ENCODE peak calls at places on chromosomes 13 and 19, in ten cellular contexts. D, T, I, J, V, P, G, S, U and H are unnamed samples.

GRCh38 chr19:56404705-56405056 is 549 bp downstream of the ZNF583 start:
- DNase-seq in D (no peak), T (no peak), I (no peak), J (no peak), V (no peak), P (no peak), G (no peak), S (no peak), U (no peak), H (no peak)

GRCh38 chr19:3932931-3933810 is at the start of gene NMRK2:
- DNase-seq in D (no peak), T (peak), I (peak), J (no peak), V (no peak), P (no peak), G (no peak), S (no peak), U (peak), H (no peak)

GRCh38 chr19:5934002-5934401 is 19.9 kb downstream of the CAPS start:
- DNase-seq in D (peak), T (no peak), I (no peak), J (no peak), V (no peak), P (no peak), G (no peak), S (no peak), U (no peak), H (no peak)

GRCh38 chr19:32197896-32198882 is 147.2 kb upstream of the ZNF507 start:
- DNase-seq in D (no peak), T (no peak), I (no peak), J (no peak), V (no peak), P (no peak), G (no peak), S (no peak), U (no peak), H (no peak)

GRCh38 chr19:4115050-4115817 is 8.7 kb downstream of the MAP2K2 start:
- DNase-seq in D (no peak), T (no peak), I (no peak), J (no peak), V (no peak), P (peak), G (no peak), S (peak), U (no peak), H (no peak)

GRCh38 chr13:73230714-73231113 is 171.9 kb downstream of the KLF5 start:
- DNase-seq in D (no peak), T (no peak), I (no peak), J (no peak), V (no peak), P (no peak), G (no peak), S (no peak), U (no peak), H (no peak)

GRCh38 chr13:63184693-63185092 is 1769.0 kb upstream of the PCDH20 start:
- DNase-seq in D (peak), T (peak), I (peak), J (no peak), V (peak), P (no peak), G (peak), S (no peak), U (peak), H (peak)

GRCh38 chr13:97000295-97000925 is 6.1 kb upstream of the OXGR1 start:
- DNase-seq in D (peak), T (peak), I (no peak), J (no peak), V (no peak), P (no peak), G (no peak), S (no peak), U (no peak), H (no peak)

GRCh38 chr13:41565221-41565620 is 107.9 kb downstream of the RGCC start:
- DNase-seq in D (peak), T (no peak), I (no peak), J (no peak), V (peak), P (no peak), G (peak), S (no peak), U (no peak), H (peak)

GRCh38 chr19:14383898-14384669 is 2.8 kb downstream of the ADGRE5 start:
- DNase-seq in D (peak), T (no peak), I (no peak), J (peak), V (peak), P (peak), G (no peak), S (no peak), U (no peak), H (no peak)

GRCh38 chr13:103349664-103350063 is 283.4 kb upstream of the SLC10A2 start:
- DNase-seq in D (no peak), T (no peak), I (no peak), J (no peak), V (no peak), P (no peak), G (no peak), S (no peak), U (no peak), H (no peak)

GRCh38 chr13:95485045-95485517 is 67.4 kb upstream of the CLDN10 start:
- DNase-seq in D (peak), T (no peak), I (no peak), J (no peak), V (peak), P (no peak), G (no peak), S (no peak), U (no peak), H (peak)

GRCh38 chr19:46111376-46111775 is 13.1 kb downstream of the IGFL3 start:
- DNase-seq in D (no peak), T (no peak), I (no peak), J (no peak), V (no peak), P (no peak), G (no peak), S (no peak), U (no peak), H (no peak)

GRCh38 chr19:48490980-48491792 is 20.4 kb downstream of the LMTK3 start:
- DNase-seq in D (no peak), T (peak), I (peak), J (peak), V (no peak), P (peak), G (no peak), S (peak), U (no peak), H (no peak)

GRCh38 chr19:19554074-19555023 is 16.3 kb downstream of the CILP2 start:
- DNase-seq in D (peak), T (peak), I (peak), J (peak), V (no peak), P (peak), G (no peak), S (no peak), U (no peak), H (peak)

GRCh38 chr13:20160346-20161274 is at the start of gene GJA3:
- DNase-seq in D (peak), T (peak), I (peak), J (no peak), V (no peak), P (no peak), G (no peak), S (peak), U (no peak), H (no peak)

GRCh38 chr19:31448221-31448657 is 99.0 kb upstream of the TSHZ3 start:
- DNase-seq in D (peak), T (no peak), I (no peak), J (peak), V (peak), P (no peak), G (peak), S (no peak), U (no peak), H (no peak)

GRCh38 chr13:113489549-113490495 is 689 bp downstream of the DCUN1D2 start:
- DNase-seq in D (peak), T (peak), I (no peak), J (peak), V (peak), P (peak), G (no peak), S (no peak), U (no peak), H (no peak)

GRCh38 chr19:14370169-14370998 is 10.9 kb upstream of the ADGRE5 start:
- DNase-seq in D (no peak), T (no peak), I (no peak), J (no peak), V (no peak), P (peak), G (no peak), S (no peak), U (no peak), H (no peak)

GRCh38 chr13:109644069-109644750 is 142.2 kb downstream of the IRS2 start:
- DNase-seq in D (no peak), T (no peak), I (no peak), J (no peak), V (no peak), P (no peak), G (no peak), S (no peak), U (no peak), H (no peak)

GRCh38 chr19:4352701-4353121 is 9.3 kb downstream of the MPND start:
- DNase-seq in D (peak), T (peak), I (peak), J (no peak), V (peak), P (peak), G (no peak), S (peak), U (no peak), H (peak)

GRCh38 chr19:49788857-49789256 is 22.1 kb downstream of the AP2A1 start:
- DNase-seq in D (no peak), T (no peak), I (no peak), J (no peak), V (no peak), P (no peak), G (no peak), S (no peak), U (no peak), H (no peak)

GRCh38 chr19:45186509-45187334 is 8.1 kb downstream of the BLOC1S3 start:
- DNase-seq in D (peak), T (no peak), I (no peak), J (no peak), V (peak), P (no peak), G (no peak), S (no peak), U (no peak), H (no peak)

GRCh38 chr13:51981355-51981754 is 29.9 kb downstream of the ATP7B start:
- DNase-seq in D (no peak), T (peak), I (no peak), J (no peak), V (no peak), P (no peak), G (no peak), S (no peak), U (no peak), H (no peak)

GRCh38 chr19:31270897-31271568 is 78.2 kb downstream of the TSHZ3 start:
- DNase-seq in D (peak), T (no peak), I (no peak), J (no peak), V (peak), P (no peak), G (no peak), S (no peak), U (no peak), H (peak)

GRCh38 chr13:24709186-24709913 is 29.1 kb downstream of the ATP12A start:
- DNase-seq in D (no peak), T (peak), I (no peak), J (no peak), V (no peak), P (no peak), G (no peak), S (peak), U (no peak), H (no peak)

GRCh38 chr19:13978306-13978705 is 26.0 kb downstream of the DCAF15 start:
- DNase-seq in D (no peak), T (peak), I (peak), J (peak), V (peak), P (peak), G (no peak), S (no peak), U (peak), H (no peak)

GRCh38 chr19:5030136-5030820 is 61.4 kb downstream of the KDM4B start:
- DNase-seq in D (no peak), T (no peak), I (no peak), J (no peak), V (no peak), P (no peak), G (no peak), S (no peak), U (no peak), H (no peak)

GRCh38 chr19:32691952-32692726 is 518 bp downstream of the NUDT19 start:
- DNase-seq in D (peak), T (peak), I (peak), J (peak), V (peak), P (peak), G (peak), S (no peak), U (no peak), H (no peak)

GRCh38 chr13:36509369-36509768 is 77.1 kb downstream of the CCNA1 start:
- DNase-seq in D (no peak), T (peak), I (peak), J (no peak), V (no peak), P (no peak), G (no peak), S (no peak), U (peak), H (no peak)

GRCh38 chr13:74114641-74115040 is 19.6 kb downstream of the KLF12 start:
- DNase-seq in D (no peak), T (no peak), I (no peak), J (no peak), V (no peak), P (no peak), G (no peak), S (no peak), U (no peak), H (no peak)

GRCh38 chr19:470701-471100 is 9.9 kb upstream of the SHC2 start:
- DNase-seq in D (no peak), T (no peak), I (no peak), J (no peak), V (no peak), P (no peak), G (no peak), S (no peak), U (no peak), H (no peak)

GRCh38 chr19:475360-475759 is 14.5 kb upstream of the SHC2 start:
- DNase-seq in D (no peak), T (no peak), I (no peak), J (no peak), V (no peak), P (no peak), G (no peak), S (no peak), U (no peak), H (no peak)

GRCh38 chr19:478236-478888 is 17.5 kb upstream of the SHC2 start:
- DNase-seq in D (no peak), T (no peak), I (no peak), J (no peak), V (no peak), P (no peak), G (no peak), S (no peak), U (no peak), H (no peak)

GRCh38 chr19:472005-472858 is 11.4 kb upstream of the SHC2 start:
- DNase-seq in D (no peak), T (peak), I (no peak), J (no peak), V (no peak), P (no peak), G (no peak), S (no peak), U (no peak), H (no peak)

DNA sequence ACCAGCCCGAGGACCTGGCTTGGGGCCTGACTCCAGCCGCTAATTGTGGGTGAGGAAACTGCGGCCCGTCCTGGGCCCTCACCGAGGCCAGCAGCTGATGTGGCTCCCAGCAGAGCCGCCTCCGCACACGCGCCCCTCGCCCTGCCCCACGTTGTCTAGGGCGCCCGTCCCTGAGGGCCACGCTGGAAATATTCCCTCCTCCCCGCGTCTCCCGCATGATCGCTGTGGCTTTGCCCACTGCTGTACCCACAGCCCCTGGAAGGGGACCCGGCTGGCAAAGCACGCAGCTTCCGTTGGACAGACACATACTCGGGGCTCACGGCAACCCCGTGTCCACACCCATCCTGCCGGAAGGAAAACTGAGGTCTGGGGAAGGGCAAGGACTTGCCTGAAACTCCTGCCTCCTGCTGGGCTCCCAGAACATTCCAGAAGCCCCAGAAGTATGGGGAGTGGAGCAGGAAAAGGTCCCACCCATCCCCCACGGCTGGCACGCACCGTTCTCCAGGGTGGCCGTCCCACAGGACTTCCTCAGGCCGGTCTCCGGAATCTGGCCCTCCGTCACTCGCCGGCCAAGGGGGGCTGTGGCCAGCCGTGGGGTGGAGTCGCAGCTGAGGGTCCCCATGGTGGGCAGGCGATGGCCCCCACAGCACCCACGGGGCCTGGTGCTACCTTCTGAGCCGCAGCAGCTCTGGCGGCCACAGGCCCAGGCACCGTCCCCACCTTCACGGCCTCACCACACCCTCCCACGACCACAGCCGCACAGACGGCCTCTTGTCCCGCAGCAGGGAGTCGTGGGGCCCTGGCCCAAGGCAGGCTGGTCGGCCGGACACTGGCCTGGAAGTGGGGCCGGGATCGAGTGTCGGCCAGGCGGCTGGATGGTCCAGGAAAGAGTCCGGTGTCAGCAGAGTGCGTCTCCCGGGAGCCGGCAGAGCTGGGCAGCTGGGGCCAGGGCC is 13.6 kb upstream of the SHC2 start:
- DNase-seq in D (no peak), T (peak), I (no peak), J (no peak), V (no peak), P (no peak), G (no peak), S (no peak), U (no peak), H (no peak)
- H3K4me3 ChIP-seq in D (no peak), T (no peak), I (no peak), J (no peak), V (no peak), P (no peak), G (no peak), S (no peak), U (no peak), H (no peak)

GRCh38 chr13:92838786-92839185 is 387.8 kb upstream of the GPC6 start:
- DNase-seq in D (peak), T (no peak), I (no peak), J (no peak), V (peak), P (no peak), G (peak), S (no peak), U (no peak), H (peak)

GRCh38 chr13:92843549-92843948 is 383.1 kb upstream of the GPC6 start:
- DNase-seq in D (peak), T (no peak), I (no peak), J (no peak), V (peak), P (no peak), G (peak), S (no peak), U (no peak), H (peak)

DNA sequence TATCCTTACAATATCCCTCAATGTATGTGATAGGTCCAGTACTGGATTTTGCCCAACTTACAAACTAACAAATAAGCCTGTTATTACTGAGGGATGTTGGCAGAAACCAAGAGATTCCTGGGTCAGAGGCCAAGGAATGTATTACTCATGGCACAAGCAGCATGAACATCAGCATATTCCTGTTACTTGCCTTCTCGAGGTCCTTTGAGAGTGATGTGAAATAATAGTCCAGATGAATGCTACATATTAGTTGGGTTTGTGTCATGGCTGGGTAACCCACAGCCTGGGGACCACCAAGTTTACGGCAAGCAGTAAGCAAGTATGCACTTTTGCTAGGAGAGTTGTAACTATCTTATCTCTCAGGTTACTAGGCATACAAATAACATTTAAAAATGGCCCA is 384.5 kb upstream of the GPC6 start:
- DNase-seq in D (peak), T (no peak), I (no peak), J (no peak), V (peak), P (no peak), G (peak), S (no peak), U (no peak), H (peak)
- H3K4me3 ChIP-seq in D (no peak), T (no peak), I (no peak), J (no peak), V (no peak), P (no peak), G (no peak), S (no peak), U (no peak), H (no peak)

GRCh38 chr19:7861619-7862412 is 12.4 kb downstream of the PRR36 start:
- DNase-seq in D (no peak), T (peak), I (peak), J (no peak), V (no peak), P (no peak), G (no peak), S (no peak), U (no peak), H (no peak)
- H3K4me3 ChIP-seq in D (peak), T (peak), I (peak), J (peak), V (no peak), P (peak), G (peak), S (peak), U (peak), H (peak)

DNA sequence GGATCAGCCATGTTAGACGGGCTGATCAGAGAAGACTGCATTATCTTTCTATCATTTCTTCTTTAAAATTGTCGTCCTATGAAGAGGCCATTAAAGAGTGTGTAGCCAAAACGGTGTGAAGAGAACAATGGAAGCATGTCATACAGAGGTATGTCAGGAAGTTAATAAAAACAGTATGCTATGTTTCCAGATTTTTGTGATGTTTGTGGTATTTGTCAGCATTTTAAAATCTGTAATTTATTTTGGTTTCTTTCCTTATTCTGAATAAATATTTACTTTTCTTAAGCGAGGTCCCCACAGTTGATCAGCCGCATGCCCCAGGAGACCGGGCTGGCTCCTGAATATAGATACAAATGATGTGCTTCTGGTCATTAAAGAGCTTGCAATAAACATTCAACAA is 142.9 kb upstream of the SERP2 start:
- DNase-seq in D (no peak), T (no peak), I (no peak), J (no peak), V (peak), P (no peak), G (no peak), S (no peak), U (no peak), H (peak)
- H3K4me3 ChIP-seq in D (no peak), T (no peak), I (no peak), J (no peak), V (no peak), P (no peak), G (no peak), S (no peak), U (no peak), H (no peak)

GRCh38 chr19:35294328-35294727 is 2.4 kb downstream of the MAG start:
- DNase-seq in D (no peak), T (no peak), I (no peak), J (no peak), V (peak), P (no peak), G (no peak), S (no peak), U (no peak), H (no peak)

GRCh38 chr19:35295792-35296462 is 4.0 kb downstream of the MAG start:
- DNase-seq in D (no peak), T (peak), I (no peak), J (no peak), V (no peak), P (peak), G (no peak), S (peak), U (no peak), H (no peak)

GRCh38 chr19:35295453-35295791 is 3.5 kb downstream of the MAG start:
- DNase-seq in D (no peak), T (no peak), I (no peak), J (no peak), V (no peak), P (no peak), G (no peak), S (no peak), U (no peak), H (no peak)

GRCh38 chr19:35293733-35294309 is 1.9 kb downstream of the MAG start:
- DNase-seq in D (no peak), T (peak), I (no peak), J (no peak), V (no peak), P (no peak), G (no peak), S (no peak), U (no peak), H (no peak)

GRCh38 chr19:35294859-35295258 is 2.9 kb downstream of the MAG start:
- DNase-seq in D (no peak), T (no peak), I (no peak), J (no peak), V (no peak), P (no peak), G (no peak), S (no peak), U (no peak), H (no peak)
- H3K4me3 ChIP-seq in D (no peak), T (no peak), I (no peak), J (no peak), V (no peak), P (peak), G (no peak), S (no peak), U (no peak), H (no peak)

GRCh38 chr13:31638577-31638976 is 100.7 kb upstream of the RXFP2 start:
- DNase-seq in D (peak), T (no peak), I (no peak), J (no peak), V (peak), P (no peak), G (peak), S (no peak), U (no peak), H (peak)

GRCh38 chr13:31639443-31640163 is 99.7 kb upstream of the RXFP2 start:
- DNase-seq in D (peak), T (no peak), I (no peak), J (no peak), V (peak), P (no peak), G (no peak), S (no peak), U (no peak), H (no peak)
- H3K4me3 ChIP-seq in D (no peak), T (no peak), I (no peak), J (no peak), V (no peak), P (no peak), G (no peak), S (no peak), U (no peak), H (no peak)